ENCODE peak calls at places on chromosomes 1 and 21, in four cellular contexts. U is HepG2, I is H1, A is K562. G is an unnamed sample.

GRCh38 chr1:21311016-21311415 is 20.8 kb upstream of the ECE1 start:
- DNase-seq in U (peak; percentile 87), I (no peak), A (no peak), G (no peak)

GRCh38 chr1:21537932-21538630 is 28.9 kb downstream of the ALPL start:
- DNase-seq in U (peak; percentile 91), I (no peak), A (no peak), G (no peak)

GRCh38 chr21:46411236-46411635 is 47.5 kb upstream of the DIP2A start:
- DNase-seq in U (no peak), I (no peak), A (no peak), G (no peak)

GRCh38 chr1:229148041-229148671 is 122.8 kb upstream of the RAB4A start:
- DNase-seq in U (peak; percentile 94), I (no peak), A (peak; percentile 65), G (no peak)

GRCh38 chr21:28224191-28224755 is 768.4 kb downstream of the LTN1 start:
- DNase-seq in U (no peak), I (no peak), A (no peak), G (no peak)

GRCh38 chr1:43382027-43382771 is 7.4 kb downstream of the MED8 start:
- DNase-seq in U (no peak), I (no peak), A (no peak), G (no peak)

GRCh38 chr1:184298321-184299052 is 88.3 kb upstream of the C1orf21 start:
- DNase-seq in U (no peak), I (no peak), A (no peak), G (no peak)

GRCh38 chr1:74856174-74856573 is 123.2 kb downstream of the TYW3 start:
- DNase-seq in U (no peak), I (no peak), A (no peak), G (no peak)

GRCh38 chr1:182611787-182612186 is 7.6 kb upstream of the RGS16 start:
- DNase-seq in U (no peak), I (no peak), A (peak; percentile 38), G (no peak)

GRCh38 chr1:109827466-109827865 is 63.7 kb upstream of the EPS8L3 start:
- DNase-seq in U (no peak), I (no peak), A (no peak), G (no peak)

GRCh38 chr1:41977329-41977728 is 58.6 kb upstream of the HIVEP3 start:
- DNase-seq in U (no peak), I (no peak), A (no peak), G (no peak)

GRCh38 chr21:36966846-36967657 is 583 bp upstream of the HLCS start:
- DNase-seq in U (no peak), I (peak; percentile 65), A (no peak), G (no peak)

GRCh38 chr1:20255666-20256065 is 35.0 kb upstream of the VWA5B1 start:
- DNase-seq in U (no peak), I (no peak), A (peak; percentile 52), G (no peak)

GRCh38 chr1:221109930-221110329 is 230.7 kb downstream of the HLX start:
- DNase-seq in U (no peak), I (no peak), A (no peak), G (no peak)

GRCh38 chr1:62362061-62362951 is 43.1 kb upstream of the KANK4 start:
- DNase-seq in U (no peak), I (no peak), A (no peak), G (no peak)

GRCh38 chr1:162151900-162152829 is 82.7 kb downstream of the NOS1AP start:
- DNase-seq in U (peak; percentile 77), I (no peak), A (no peak), G (no peak)

GRCh38 chr21:37593015-37593414 is 226.4 kb downstream of the DYRK1A start:
- DNase-seq in U (no peak), I (peak; percentile 90), A (no peak), G (no peak)

GRCh38 chr1:25782608-25783201 is 17.3 kb upstream of the SELENON start:
- DNase-seq in U (no peak), I (no peak), A (peak; percentile 88), G (no peak)

GRCh38 chr1:93578911-93579825 is 102.5 kb downstream of the BCAR3 start:
- DNase-seq in U (no peak), I (peak; percentile 43), A (no peak), G (no peak)

GRCh38 chr1:115828101-115829022 is 12.6 kb downstream of the NHLH2 start:
- DNase-seq in U (no peak), I (peak; percentile 66), A (peak; percentile 63), G (no peak)

GRCh38 chr1:40308036-40308727 is 8.9 kb downstream of the COL9A2 start:
- DNase-seq in U (no peak), I (no peak), A (no peak), G (no peak)

GRCh38 chr21:37435120-37435519 is 68.5 kb downstream of the DYRK1A start:
- DNase-seq in U (no peak), I (no peak), A (peak; percentile 43), G (no peak)

GRCh38 chr1:173364827-173365226 is 112.3 kb upstream of the PRDX6 start:
- DNase-seq in U (no peak), I (no peak), A (no peak), G (no peak)

GRCh38 chr1:162236201-162236600 is 140.5 kb downstream of the SPATA46 start:
- DNase-seq in U (peak; percentile 22), I (no peak), A (no peak), G (no peak)

GRCh38 chr1:67053535-67053784 is 488 bp downstream of the SLC35D1 start:
- DNase-seq in U (peak; percentile 54), I (peak; percentile 69), A (peak; percentile 59), G (no peak)

GRCh38 chr1:26417111-26417510 is 6.5 kb downstream of the LIN28A start:
- DNase-seq in U (peak; percentile 63), I (peak; percentile 94), A (peak; percentile 90), G (no peak)

GRCh38 chr1:69737527-69738176 is 169.9 kb downstream of the LRRC7 start:
- DNase-seq in U (peak; percentile 61), I (peak; percentile 45), A (peak; percentile 40), G (peak; percentile 11)

DNA sequence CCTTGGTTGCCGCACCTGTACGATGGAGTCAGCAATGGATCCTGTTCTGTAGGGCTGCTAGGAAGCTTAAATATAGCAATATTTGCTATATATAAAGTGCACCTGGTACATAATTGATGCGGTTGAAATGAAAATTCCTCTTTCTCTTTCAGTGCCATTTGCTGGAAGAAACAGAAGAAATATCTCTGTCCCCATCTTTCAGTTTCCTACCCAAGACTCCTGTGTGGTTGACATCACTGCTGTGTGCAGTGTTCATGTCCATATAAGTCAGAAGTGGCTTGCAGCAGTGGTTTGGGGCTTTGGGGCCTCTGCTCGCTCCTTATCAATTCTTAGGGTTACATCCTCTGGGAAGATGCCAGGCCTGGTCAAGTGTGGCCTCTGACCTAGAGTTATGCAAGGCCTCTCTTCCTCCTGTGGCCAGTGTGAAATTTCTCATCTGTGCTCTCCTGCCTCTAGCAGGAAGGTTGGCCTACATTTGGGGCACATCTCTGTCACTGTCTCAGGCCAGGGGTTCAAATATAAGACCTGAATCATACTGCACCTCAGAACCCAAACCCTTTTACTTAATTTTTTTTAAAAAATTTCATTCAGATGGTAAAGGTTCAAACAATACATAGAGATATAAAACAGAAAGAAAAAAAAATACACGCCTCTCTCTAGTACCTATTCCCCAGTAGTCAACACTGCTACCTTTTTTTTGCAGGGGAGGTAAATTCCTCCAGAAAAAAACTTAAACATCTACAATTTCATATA is 32.7 kb downstream of the MAPKAPK2 start:
- DNase-seq in U (no peak), I (no peak), A (no peak), G (peak; percentile 88)
- TF ChIP-seq YY1 in U (no peak), I (no peak), A (no peak), G (peak; percentile 7)

GRCh38 chr21:22020221-22020620 is 1022.0 kb downstream of the NCAM2 start:
- DNase-seq in U (no peak), I (no peak), A (no peak), G (no peak)
- TF ChIP-seq CBX5 in U (no peak), I (no peak), A (no peak), G (no peak)

DNA sequence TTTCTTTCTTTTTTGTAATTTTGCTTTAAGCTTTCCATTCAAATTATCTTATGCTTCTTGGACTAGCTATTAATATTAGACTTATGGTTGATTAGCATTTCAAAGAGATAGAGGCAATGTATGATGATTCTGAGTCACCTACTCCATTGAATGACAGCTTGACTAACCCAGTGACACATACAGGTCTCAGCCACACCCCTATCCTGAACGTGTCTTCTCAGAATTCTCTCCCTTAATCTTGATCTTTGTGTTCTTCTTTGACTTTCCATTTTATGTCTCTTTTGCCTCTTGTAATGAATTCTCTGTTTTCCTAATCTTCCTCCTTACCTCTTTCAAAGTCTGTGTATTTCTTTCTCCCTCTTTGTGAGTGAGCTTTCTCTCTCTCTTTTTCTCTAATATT is 241.1 kb downstream of the PDE4B start:
- DNase-seq in U (no peak), I (no peak), A (no peak), G (no peak)
- TF ChIP-seq YY1 in U (no peak), I (no peak), A (no peak), G (no peak)

GRCh38 chr1:10776206-10776905 is 20.1 kb downstream of the CASZ1 start:
- DNase-seq in U (no peak), I (no peak), A (no peak), G (no peak)

GRCh38 chr1:10772711-10773110 is 23.7 kb downstream of the CASZ1 start:
- DNase-seq in U (no peak), I (no peak), A (no peak), G (no peak)

GRCh38 chr1:10773851-10774614 is 22.4 kb downstream of the CASZ1 start:
- DNase-seq in U (no peak), I (no peak), A (no peak), G (no peak)

GRCh38 chr1:10773376-10773775 is 23.1 kb downstream of the CASZ1 start:
- DNase-seq in U (no peak), I (no peak), A (no peak), G (no peak)

DNA sequence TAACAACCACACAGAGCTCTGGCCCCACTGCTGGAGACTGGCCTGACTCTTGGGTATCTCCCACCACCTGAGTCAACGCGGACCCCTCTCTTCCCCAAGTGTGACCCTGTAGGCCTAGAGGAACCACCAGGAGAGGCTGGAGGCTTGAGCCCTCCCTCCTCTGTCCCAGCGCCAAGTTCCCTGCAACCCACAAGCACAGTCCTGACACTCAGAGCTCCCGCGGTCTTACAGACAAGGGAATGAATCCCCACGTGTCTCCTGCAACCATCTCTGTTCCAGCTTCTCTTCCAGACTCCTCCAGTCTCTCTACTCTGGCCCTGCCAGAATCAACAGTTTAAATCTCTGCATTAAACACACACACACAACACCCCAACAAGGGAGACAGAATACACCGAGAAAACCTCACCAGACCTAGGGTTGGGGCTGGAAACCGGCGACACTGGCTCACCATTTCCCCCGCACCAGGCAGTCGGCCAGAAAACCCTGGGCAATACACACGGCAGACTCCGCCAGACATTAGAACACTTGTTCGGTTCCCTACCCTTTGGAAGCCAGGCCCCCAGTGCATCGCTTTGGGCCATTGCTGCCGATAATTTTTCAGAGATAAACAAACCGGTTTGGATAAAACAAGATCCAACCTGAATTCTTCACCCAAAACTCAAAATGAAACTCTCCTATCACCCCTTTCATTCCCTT is 21.7 kb downstream of the CASZ1 start:
- DNase-seq in U (no peak), I (no peak), A (no peak), G (no peak)
- TF ChIP-seq CBX5 in U (no peak), I (no peak), A (no peak), G (no peak)

DNA sequence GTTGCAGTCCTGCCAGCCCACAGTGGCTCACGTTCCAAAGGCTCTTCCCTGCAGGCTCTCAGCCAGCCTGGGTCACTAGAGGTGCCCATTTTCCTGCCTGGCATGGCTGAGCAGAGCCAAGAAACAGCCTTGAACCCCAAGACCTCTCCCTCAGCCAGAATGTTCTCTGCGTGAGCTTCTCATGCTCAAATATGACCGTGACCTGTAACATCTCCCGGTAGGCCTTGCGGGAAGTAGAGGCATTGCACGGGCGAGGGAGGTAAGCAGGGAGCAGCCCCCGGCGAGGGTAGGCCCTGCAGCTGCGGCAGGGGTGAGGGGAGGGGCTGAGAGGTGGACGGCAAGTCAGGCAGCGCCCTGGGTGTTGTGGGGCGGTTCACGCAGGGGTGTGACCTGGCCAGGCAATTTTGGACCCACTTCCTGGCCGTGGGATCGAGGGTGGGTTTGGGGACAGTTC is 20.0 kb downstream of the RRP1 start:
- DNase-seq in U (no peak), I (no peak), A (no peak), G (no peak)
- TF ChIP-seq YY1 in U (no peak), I (no peak), A (no peak), G (no peak)